ENCODE peak calls at places on chromosomes 7 and 10, in four cellular contexts. S is GM12865, W is colonic mucosa, Q is PC-3. Y is an unnamed sample.

GRCh38 chr7:148838905-148839304 is 45.2 kb downstream of the EZH2 start:
- DNase-seq in S (peak), W (no peak), Q (no peak), Y (no peak)

GRCh38 chr10:31936933-31937332 is 8.3 kb upstream of the ARHGAP12 start:
- DNase-seq in S (no peak), W (no peak), Q (peak), Y (no peak)

GRCh38 chr7:152313879-152314604 is 121.8 kb downstream of the KMT2C start:
- DNase-seq in S (peak), W (no peak), Q (peak), Y (peak)

GRCh38 chr7:24907311-24907886 is 72.6 kb downstream of the OSBPL3 start:
- DNase-seq in S (peak), W (no peak), Q (peak), Y (no peak)

GRCh38 chr10:132927824-132928223 is 14.5 kb downstream of the CFAP46 start:
- DNase-seq in S (no peak), W (no peak), Q (no peak), Y (no peak)

GRCh38 chr10:70093335-70093944 is 39.2 kb downstream of the AIFM2 start:
- DNase-seq in S (peak), W (no peak), Q (no peak), Y (no peak)

GRCh38 chr7:159197066-159197975 is 52.7 kb upstream of the VIPR2 start:
- DNase-seq in S (no peak), W (peak), Q (no peak), Y (no peak)

GRCh38 chr7:117775826-117776623 is 97.2 kb downstream of the CTTNBP2 start:
- DNase-seq in S (peak), W (no peak), Q (no peak), Y (no peak)

GRCh38 chr10:102119417-102120141 is 589 bp downstream of the LDB1 start:
- DNase-seq in S (peak), W (peak), Q (peak), Y (peak)

GRCh38 chr10:99296605-99297004 is 32.6 kb upstream of the CNNM1 start:
- DNase-seq in S (no peak), W (no peak), Q (no peak), Y (peak)

GRCh38 chr10:3668276-3668960 is 116.6 kb downstream of the KLF6 start:
- DNase-seq in S (no peak), W (peak), Q (no peak), Y (peak)

GRCh38 chr7:84187813-84188212 is 6.8 kb downstream of the SEMA3A start:
- DNase-seq in S (peak), W (no peak), Q (peak), Y (no peak)

GRCh38 chr10:93245772-93246171 is 172.1 kb downstream of the CYP26A1 start:
- DNase-seq in S (no peak), W (no peak), Q (no peak), Y (no peak)

GRCh38 chr7:55004579-55004978 is 14.2 kb upstream of the EGFR start:
- DNase-seq in S (no peak), W (no peak), Q (no peak), Y (no peak)

GRCh38 chr10:48523212-48523819 is 81.6 kb downstream of the ARHGAP22 start:
- DNase-seq in S (no peak), W (no peak), Q (peak), Y (peak)

GRCh38 chr10:133151528-133151927 is 8.5 kb upstream of the KNDC1 start:
- DNase-seq in S (no peak), W (no peak), Q (no peak), Y (no peak)

GRCh38 chr7:132501956-132502355 is 74.3 kb downstream of the PLXNA4 start:
- DNase-seq in S (no peak), W (no peak), Q (no peak), Y (no peak)

GRCh38 chr7:99260395-99260794 is 12.2 kb upstream of the MYH16 start:
- DNase-seq in S (no peak), W (no peak), Q (no peak), Y (no peak)

GRCh38 chr7:125127304-125127703 is 197.7 kb upstream of the POT1 start:
- DNase-seq in S (no peak), W (no peak), Q (no peak), Y (no peak)

GRCh38 chr7:144011458-144012230 is 11.5 kb downstream of the OR6B1 start:
- DNase-seq in S (no peak), W (no peak), Q (peak), Y (no peak)

GRCh38 chr7:79063019-79063698 is 390.3 kb downstream of the MAGI2 start:
- DNase-seq in S (no peak), W (no peak), Q (no peak), Y (no peak)

GRCh38 chr10:29277296-29277695 is 11.6 kb upstream of the LYZL1 start:
- DNase-seq in S (no peak), W (no peak), Q (peak), Y (peak)

GRCh38 chr10:127145173-127145572 is 51.2 kb downstream of the INSYN2A start:
- DNase-seq in S (no peak), W (no peak), Q (peak), Y (no peak)

GRCh38 chr7:46385662-46386309 is 464.7 kb upstream of the IGFBP3 start:
- DNase-seq in S (no peak), W (no peak), Q (peak), Y (no peak)

GRCh38 chr10:15072358-15072757 is 16.2 kb downstream of the ACBD7 start:
- DNase-seq in S (no peak), W (no peak), Q (no peak), Y (no peak)

GRCh38 chr10:15068802-15069201 is 19.8 kb downstream of the ACBD7 start:
- DNase-seq in S (no peak), W (no peak), Q (no peak), Y (no peak)

GRCh38 chr10:15067154-15067553 is 21.4 kb downstream of the ACBD7 start:
- DNase-seq in S (peak), W (no peak), Q (no peak), Y (no peak)

GRCh38 chr10:15069230-15069629 is 19.3 kb downstream of the ACBD7 start:
- DNase-seq in S (peak), W (no peak), Q (no peak), Y (no peak)
- TF ChIP-seq CTCF in S (no peak), W (no peak), Q (no peak), Y (no peak)

GRCh38 chr10:86366033-86366901 is at the start of gene GRID1:
- DNase-seq in S (no peak), W (no peak), Q (no peak), Y (peak)
- TF ChIP-seq CTCF in S (no peak), W (no peak), Q (no peak), Y (no peak)

GRCh38 chr10:86261933-86262665 is 104.5 kb downstream of the GRID1 start:
- DNase-seq in S (peak), W (no peak), Q (peak), Y (no peak)
- TF ChIP-seq CTCF in S (peak), W (peak), Q (peak), Y (peak)

GRCh38 chr10:63671317-63671937 is 150.2 kb downstream of the REEP3 start:
- DNase-seq in S (no peak), W (no peak), Q (no peak), Y (no peak)
- TF ChIP-seq CTCF in S (no peak), W (no peak), Q (peak), Y (no peak)

DNA sequence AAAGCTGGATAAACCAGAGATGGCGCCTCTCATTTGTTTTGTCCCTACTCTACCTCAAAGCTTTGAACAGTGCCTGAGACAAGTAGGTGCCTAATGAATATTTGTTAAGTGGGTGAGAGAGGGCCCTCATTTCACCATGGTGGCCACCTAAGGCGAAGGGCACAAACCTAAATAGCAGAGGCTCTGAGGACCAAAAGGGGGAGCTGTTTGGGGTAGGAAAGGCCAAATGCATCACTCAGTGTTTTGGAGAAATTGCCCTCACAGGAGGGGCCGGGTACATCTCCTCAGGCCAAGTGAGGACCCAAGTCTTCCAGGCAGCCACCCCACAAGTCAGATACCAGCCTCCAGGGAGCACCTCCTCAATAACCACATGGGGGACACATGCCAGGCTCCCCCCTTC is 14.0 kb downstream of the IMPDH1 start:
- DNase-seq in S (no peak), W (no peak), Q (no peak), Y (no peak)
- TF ChIP-seq CTCF in S (no peak), W (no peak), Q (peak), Y (no peak)